ENCODE peak calls at places on chromosomes 12 and 14, in four cellular contexts. B is tibial nerve, X is retina, P is aorta. K is an unnamed sample.

GRCh38 chr14:30330452-30330851 is 228.5 kb upstream of the G2E3 start:
- DNase-seq in B (no peak), X (no peak), P (no peak), K (no peak)

GRCh38 chr14:105294142-105294597 is 6.6 kb downstream of the BRF1 start:
- DNase-seq in B (no peak), X (peak), P (peak), K (no peak)

GRCh38 chr12:102978316-102978715 is 20.8 kb downstream of the ASCL1 start:
- DNase-seq in B (no peak), X (no peak), P (no peak), K (no peak)

GRCh38 chr12:40921563-40922163 is 229.4 kb downstream of the CNTN1 start:
- DNase-seq in B (no peak), X (no peak), P (no peak), K (no peak)

GRCh38 chr12:24795699-24796385 is 153.1 kb downstream of the BCAT1 start:
- DNase-seq in B (no peak), X (no peak), P (no peak), K (no peak)

GRCh38 chr12:80979821-80980220 is 42.1 kb upstream of the LIN7A start:
- DNase-seq in B (no peak), X (no peak), P (no peak), K (no peak)

GRCh38 chr12:122021193-122021821 is 377 bp upstream of the BCL7A start:
- DNase-seq in B (no peak), X (peak), P (peak), K (no peak)

GRCh38 chr14:79062226-79062625 is 892.1 kb downstream of the NRXN3 start:
- DNase-seq in B (no peak), X (no peak), P (no peak), K (no peak)

GRCh38 chr12:41486718-41487117 is 298.6 kb downstream of the PDZRN4 start:
- DNase-seq in B (no peak), X (no peak), P (no peak), K (no peak)

GRCh38 chr14:85165091-85165490 is 364.9 kb upstream of the FLRT2 start:
- DNase-seq in B (peak), X (no peak), P (no peak), K (no peak)

GRCh38 chr14:35821546-35822411 is 4.4 kb upstream of the BRMS1L start:
- DNase-seq in B (no peak), X (no peak), P (no peak), K (no peak)

GRCh38 chr14:104144911-104145825 is 6.8 kb downstream of the KIF26A start:
- DNase-seq in B (no peak), X (peak), P (peak), K (peak)

GRCh38 chr12:9114946-9115345 is 773 bp downstream of the A2M start:
- DNase-seq in B (no peak), X (no peak), P (no peak), K (no peak)

GRCh38 chr12:58253663-58254062 is 312.3 kb downstream of the ATP23 start:
- DNase-seq in B (no peak), X (no peak), P (no peak), K (no peak)

GRCh38 chr14:61891251-61891650 is 129.0 kb downstream of the SNAPC1 start:
- DNase-seq in B (no peak), X (peak), P (no peak), K (no peak)

GRCh38 chr12:53223391-53224267 is 8.4 kb downstream of the RARG start:
- DNase-seq in B (peak), X (no peak), P (peak), K (peak)

GRCh38 chr12:80412343-80412953 is 31.6 kb upstream of the PTPRQ start:
- DNase-seq in B (no peak), X (peak), P (no peak), K (no peak)

GRCh38 chr12:6074979-6075585 is 49.4 kb downstream of the VWF start:
- DNase-seq in B (no peak), X (no peak), P (peak), K (no peak)

GRCh38 chr12:6936642-6937480 is 6.8 kb upstream of the RNU7-1 start:
- DNase-seq in B (no peak), X (peak), P (no peak), K (peak)

GRCh38 chr14:21525571-21525970 is 575 bp downstream of the SALL2 start:
- DNase-seq in B (no peak), X (no peak), P (no peak), K (no peak)

GRCh38 chr14:105475916-105476845 is 1.6 kb downstream of the CRIP2 start:
- DNase-seq in B (no peak), X (peak), P (peak), K (no peak)

GRCh38 chr12:12927211-12928079 is 24.5 kb downstream of the GPRC5D start:
- DNase-seq in B (no peak), X (peak), P (peak), K (no peak)

GRCh38 chr14:70655110-70655826 is 13.6 kb downstream of the TTC9 start:
- DNase-seq in B (no peak), X (no peak), P (no peak), K (no peak)

GRCh38 chr14:53964249-53964648 is 7.6 kb upstream of the BMP4 start:
- DNase-seq in B (no peak), X (peak), P (no peak), K (no peak)

GRCh38 chr12:113470871-113471618 is 626 bp downstream of the LHX5 start:
- DNase-seq in B (no peak), X (peak), P (no peak), K (peak)

GRCh38 chr14:92737206-92737605 is 11.2 kb downstream of the LGMN start:
- DNase-seq in B (no peak), X (no peak), P (no peak), K (no peak)